ENCODE peak calls at places on chromosomes 1 and 21, in five cellular contexts. B, R, N, G and P are unnamed samples.

GRCh38 chr1:73635021-73635420 is 563.0 kb downstream of the LRRIQ3 start:
- DNase-seq in G (no peak), N (no peak), B (no peak), R (no peak), P (no peak)

GRCh38 chr1:55600243-55600642 is 385.1 kb upstream of the USP24 start:
- DNase-seq in G (no peak), N (no peak), B (no peak), R (no peak), P (no peak)

GRCh38 chr1:83996621-83997020 is 2.3 kb downstream of the TTLL7 start:
- DNase-seq in G (peak; percentile 36), N (no peak), B (peak; percentile 30), R (no peak), P (no peak)

GRCh38 chr1:7931446-7931812 is 9.2 kb downstream of the TNFRSF9 start:
- DNase-seq in N (no peak), G (no peak), R (no peak), B (no peak), P (no peak)

GRCh38 chr1:54679055-54679643 is 36.5 kb upstream of the TTC4 start:
- DNase-seq in G (no peak), R (no peak), B (no peak), N (no peak), P (no peak)

GRCh38 chr1:241603626-241604337 is 36.4 kb downstream of the CHML start:
- DNase-seq in G (peak; percentile 36), N (no peak), R (no peak), B (no peak), P (no peak)

GRCh38 chr1:217982711-217983405 is 302.2 kb upstream of the RRP15 start:
- DNase-seq in R (no peak), N (no peak), G (no peak), B (no peak), P (no peak)

GRCh38 chr1:160007577-160008200 is 24.1 kb downstream of the PIGM start:
- DNase-seq in B (no peak), G (peak; percentile 49), N (no peak), R (no peak), P (no peak)

GRCh38 chr1:234957330-234958065 is 171.1 kb downstream of the TOMM20 start:
- DNase-seq in N (peak; percentile 71), R (peak; percentile 53), G (peak; percentile 84), B (peak; percentile 78), P (no peak)

GRCh38 chr1:97603776-97604175 is 317.1 kb downstream of the DPYD start:
- DNase-seq in R (no peak), B (peak; percentile 11), N (no peak), G (peak; percentile 37), P (peak; percentile 6)

GRCh38 chr1:50783286-50783685 is 176.8 kb downstream of the FAF1 start:
- DNase-seq in N (no peak), B (no peak), G (no peak), R (no peak), P (no peak)

GRCh38 chr1:212671342-212672031 is 28.2 kb downstream of the BATF3 start:
- DNase-seq in G (peak; percentile 55), B (no peak), R (peak; percentile 36), N (no peak), P (no peak)

GRCh38 chr1:205602118-205602517 is 29.7 kb downstream of the ELK4 start:
- DNase-seq in G (no peak), R (no peak), B (no peak), N (no peak), P (no peak)

GRCh38 chr1:162390396-162391185 is 9.1 kb downstream of the C1orf226 start:
- DNase-seq in B (no peak), N (no peak), G (no peak), R (no peak), P (no peak)

GRCh38 chr1:5597991-5598823 is 394.0 kb downstream of the NPHP4 start:
- DNase-seq in R (no peak), B (no peak), G (no peak), N (no peak), P (no peak)

GRCh38 chr1:186531561-186532165 is 70.7 kb upstream of the PDC start:
- DNase-seq in N (no peak), R (no peak), G (peak; percentile 37), B (no peak), P (no peak)

GRCh38 chr1:34779005-34779404 is 2.0 kb upstream of the GJB3 start:
- DNase-seq in B (no peak), R (no peak), N (no peak), G (no peak), P (no peak)

GRCh38 chr21:14382486-14382834 is 486 bp downstream of the HSPA13 start:
- DNase-seq in B (no peak), G (peak; percentile 44), N (no peak), R (no peak), P (no peak)

GRCh38 chr1:117590273-117590925 is 15.4 kb upstream of the TENT5C start:
- DNase-seq in B (no peak), G (no peak), N (peak; percentile 51), R (no peak), P (no peak)
- TF ChIP-seq CTCF in B (no peak), G (no peak), N (no peak), R (no peak), P (no peak)

GRCh38 chr1:153635872-153636271 is 2.0 kb downstream of the CHTOP start:
- DNase-seq in N (peak; percentile 18), G (no peak), B (no peak), R (no peak), P (no peak)
- H3K4me3 ChIP-seq in N (no peak overlapping the region), G (peak overlapping the region; percentile 10), B (peak overlapping the region; percentile 7), R (peak overlapping the region; percentile 88), P (peak overlapping the region; percentile 99)

GRCh38 chr1:156680056-156680455 is 2.8 kb upstream of the NES start:
- DNase-seq in B (no peak), N (no peak), R (no peak), G (no peak), P (no peak)

GRCh38 chr1:156682166-156682890 is 5.1 kb upstream of the NES start:
- DNase-seq in B (no peak), N (no peak), R (no peak), G (no peak), P (no peak)

GRCh38 chr1:156681196-156681595 is 4.0 kb upstream of the NES start:
- DNase-seq in R (no peak), G (no peak), B (no peak), N (no peak), P (no peak)

GRCh38 chr1:156689035-156689959 is 12.1 kb upstream of the NES start:
- DNase-seq in G (peak; percentile 91), N (peak; percentile 77), B (peak; percentile 65), R (peak; percentile 82), P (peak; percentile 62)

DNA sequence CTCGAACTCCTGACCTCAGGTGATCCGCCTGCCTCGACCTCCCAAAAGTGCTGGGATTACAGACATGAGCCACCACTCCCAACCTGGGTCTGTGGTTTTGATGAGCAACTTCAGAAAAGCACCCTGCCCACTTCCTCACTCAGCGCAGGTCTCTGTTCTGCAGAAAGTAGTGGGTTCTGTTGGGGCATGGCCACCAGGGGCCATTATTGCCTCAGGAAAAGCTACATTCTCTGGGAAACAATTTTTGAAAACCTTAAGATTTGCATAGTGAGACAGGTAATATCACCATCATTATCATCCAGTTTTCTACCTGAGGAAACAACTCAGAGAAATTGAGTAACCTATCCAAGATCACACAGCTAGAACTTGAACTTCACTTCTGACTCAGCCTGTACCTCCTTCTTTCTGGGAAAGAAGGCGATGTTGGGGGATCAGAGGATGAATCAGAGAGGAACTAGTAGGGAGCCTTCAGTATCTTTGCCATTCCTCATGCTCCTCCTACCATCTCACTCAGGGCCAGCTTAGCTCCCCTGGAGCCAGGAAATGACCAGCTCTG is 7.1 kb upstream of the NES start:
- DNase-seq in G (peak; percentile 37), B (no peak), N (no peak), R (no peak), P (no peak)
- TF ChIP-seq CTCF in G (no peak), B (peak; percentile 23), N (no peak), R (no peak), P (peak; percentile 23)

GRCh38 chr21:25338415-25338814 is 268.9 kb downstream of the MRPL39 start:
- DNase-seq in G (no peak), R (no peak), B (no peak), N (no peak), P (no peak)
- H3K4me3 ChIP-seq in G (no peak overlapping the region), R (no peak overlapping the region), B (no peak overlapping the region), N (no peak overlapping the region), P (no peak overlapping the region)

DNA sequence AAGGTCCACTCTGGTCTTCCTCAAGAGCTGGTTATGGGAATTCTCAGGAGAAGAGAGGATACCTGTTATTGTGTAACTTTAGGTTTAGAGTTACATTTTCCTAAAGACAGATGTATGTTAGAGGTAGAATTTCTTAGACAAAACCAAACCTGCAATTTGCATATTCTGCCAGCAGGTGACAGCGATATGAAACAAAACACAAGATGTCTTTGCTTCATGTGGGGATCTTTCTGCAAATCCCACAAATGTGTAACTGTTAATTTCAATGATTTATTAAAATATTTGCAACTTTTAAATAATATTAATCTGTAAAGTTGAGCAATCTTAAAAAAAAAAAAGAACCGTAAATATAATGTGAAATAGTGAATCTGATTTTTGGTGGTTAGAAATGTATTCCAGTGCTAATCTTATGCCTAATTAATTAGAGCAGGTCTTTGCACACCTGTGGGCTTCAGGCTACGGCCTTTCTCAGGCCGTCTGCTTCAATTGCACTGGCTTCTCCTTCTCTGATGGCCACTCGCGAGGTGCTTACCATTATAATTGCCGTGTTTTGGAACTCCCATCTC is 33.4 kb downstream of the FAM78B start:
- DNase-seq in G (peak; percentile 6), R (no peak), N (no peak), B (no peak), P (no peak)
- TF ChIP-seq CTCF in G (peak; percentile 22), R (no peak), N (no peak), B (peak; percentile 17), P (peak; percentile 51)

GRCh38 chr1:151739590-151740355 is 18.5 kb downstream of the RIIAD1 start:
- DNase-seq in N (no peak), G (no peak), B (no peak), R (no peak), P (no peak)

GRCh38 chr1:151733126-151733525 is 11.8 kb downstream of the RIIAD1 start:
- DNase-seq in R (no peak), B (no peak), N (no peak), G (no peak), P (no peak)

GRCh38 chr1:151741516-151741915 is 20.2 kb downstream of the RIIAD1 start:
- DNase-seq in N (no peak), B (no peak), R (no peak), G (no peak), P (no peak)

DNA sequence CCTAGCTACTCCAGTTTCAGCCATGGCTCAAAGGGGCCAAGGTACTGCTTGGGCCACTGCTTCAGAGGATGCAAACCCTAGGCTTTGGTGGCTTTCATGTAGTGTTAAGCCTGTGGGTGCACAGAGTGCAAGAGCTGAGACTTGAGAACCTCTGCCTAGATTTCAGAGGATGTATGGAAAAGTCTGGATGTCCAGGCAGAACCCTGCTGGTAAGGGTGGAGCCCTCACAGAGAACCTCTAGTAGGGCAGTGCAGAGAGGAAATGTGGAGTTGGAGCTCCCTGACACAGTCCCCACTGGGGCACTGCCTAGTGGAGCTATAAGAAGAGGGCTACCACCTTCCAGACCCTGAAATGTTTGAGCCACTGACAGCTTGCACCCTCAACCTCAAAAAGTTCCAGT is 16.2 kb downstream of the RIIAD1 start:
- DNase-seq in G (no peak), N (no peak), R (no peak), B (no peak), P (no peak)
- H3K4me3 ChIP-seq in G (no peak overlapping the region), N (no peak overlapping the region), R (no peak overlapping the region), B (no peak overlapping the region), P (no peak overlapping the region)

GRCh38 chr1:152777510-152778137 is 2.7 kb downstream of the LCE1F start:
- DNase-seq in G (no peak), N (no peak), B (no peak), R (no peak), P (no peak)
- TF ChIP-seq CTCF in G (no peak), N (no peak), B (no peak), R (no peak), P (peak; percentile 70)